ENCODE peak calls at places on chromosomes 5 and 9, in seven cellular contexts. C is H1, U is GM12892, S is GM12878, X is K562, E is HepG2, J is SK-N-SH. N is an unnamed sample.

GRCh38 chr9:69019808-69020207 is 5.9 kb upstream of the PRKACG start:
- DNase-seq in C (no peak), U (no peak), S (no peak), X (peak; percentile 59), E (no peak), J (no peak), N (no peak)

GRCh38 chr5:147504535-147504934 is 5.3 kb downstream of the DPYSL3 start:
- DNase-seq in C (no peak), U (no peak), S (no peak), X (no peak), E (no peak), J (no peak), N (no peak)

GRCh38 chr9:87834357-87834756 is 48.3 kb upstream of the SPATA31E1 start:
- DNase-seq in C (peak; percentile 86), U (no peak), S (no peak), X (peak; percentile 11), E (peak; percentile 9), J (no peak), N (no peak)

GRCh38 chr5:90866333-90866732 is 307.7 kb downstream of the ADGRV1 start:
- DNase-seq in C (no peak), U (no peak), S (no peak), X (peak; percentile 31), E (peak; percentile 40), J (peak; percentile 48), N (no peak)

GRCh38 chr5:22970956-22971618 is 117.9 kb upstream of the CDH12 start:
- DNase-seq in C (no peak), U (no peak), S (no peak), X (no peak), E (no peak), J (no peak), N (no peak)

GRCh38 chr9:32385885-32386283 is 1.4 kb downstream of the ACO1 start:
- DNase-seq in C (no peak), U (no peak), S (no peak), X (no peak), E (no peak), J (no peak), N (no peak)

GRCh38 chr9:107274953-107275422 is 8.1 kb upstream of the RAD23B start:
- DNase-seq in C (no peak), U (no peak), S (no peak), X (no peak), E (peak; percentile 57), J (no peak), N (no peak)

GRCh38 chr5:43044181-43044914 is 4.2 kb upstream of the ANXA2R start:
- DNase-seq in C (peak; percentile 63), U (no peak), S (no peak), X (no peak), E (no peak), J (no peak), N (no peak)

GRCh38 chr9:92440751-92441046 is 16.4 kb upstream of the OMD start:
- DNase-seq in C (no peak), U (no peak), S (peak; percentile 37), X (no peak), E (no peak), J (no peak), N (no peak)

GRCh38 chr5:124235576-124235975 is 510.9 kb downstream of the ZNF608 start:
- DNase-seq in C (no peak), U (no peak), S (no peak), X (no peak), E (no peak), J (peak; percentile 27), N (no peak)

GRCh38 chr9:78312125-78312524 is 15.2 kb downstream of the PSAT1 start:
- DNase-seq in C (no peak), U (no peak), S (no peak), X (no peak), E (no peak), J (no peak), N (no peak)

GRCh38 chr9:22514866-22515265 is 68.2 kb downstream of the DMRTA1 start:
- DNase-seq in C (no peak), U (no peak), S (no peak), X (no peak), E (no peak), J (no peak), N (no peak)

GRCh38 chr5:103207653-103208052 is 50.9 kb upstream of the MACIR start:
- DNase-seq in C (no peak), U (no peak), S (no peak), X (no peak), E (no peak), J (no peak), N (no peak)

GRCh38 chr9:104527109-104527508 is at the start of gene OR13C4:
- DNase-seq in C (no peak), U (no peak), S (no peak), X (no peak), E (no peak), J (no peak), N (no peak)

GRCh38 chr5:58932057-58932594 is 349.3 kb downstream of the RAB3C start:
- DNase-seq in C (no peak), U (no peak), S (no peak), X (no peak), E (no peak), J (no peak), N (no peak)

GRCh38 chr5:1537166-1538154 is 13.7 kb upstream of the LPCAT1 start:
- DNase-seq in C (peak; percentile 38), U (no peak), S (no peak), X (no peak), E (no peak), J (no peak), N (no peak)

DNA sequence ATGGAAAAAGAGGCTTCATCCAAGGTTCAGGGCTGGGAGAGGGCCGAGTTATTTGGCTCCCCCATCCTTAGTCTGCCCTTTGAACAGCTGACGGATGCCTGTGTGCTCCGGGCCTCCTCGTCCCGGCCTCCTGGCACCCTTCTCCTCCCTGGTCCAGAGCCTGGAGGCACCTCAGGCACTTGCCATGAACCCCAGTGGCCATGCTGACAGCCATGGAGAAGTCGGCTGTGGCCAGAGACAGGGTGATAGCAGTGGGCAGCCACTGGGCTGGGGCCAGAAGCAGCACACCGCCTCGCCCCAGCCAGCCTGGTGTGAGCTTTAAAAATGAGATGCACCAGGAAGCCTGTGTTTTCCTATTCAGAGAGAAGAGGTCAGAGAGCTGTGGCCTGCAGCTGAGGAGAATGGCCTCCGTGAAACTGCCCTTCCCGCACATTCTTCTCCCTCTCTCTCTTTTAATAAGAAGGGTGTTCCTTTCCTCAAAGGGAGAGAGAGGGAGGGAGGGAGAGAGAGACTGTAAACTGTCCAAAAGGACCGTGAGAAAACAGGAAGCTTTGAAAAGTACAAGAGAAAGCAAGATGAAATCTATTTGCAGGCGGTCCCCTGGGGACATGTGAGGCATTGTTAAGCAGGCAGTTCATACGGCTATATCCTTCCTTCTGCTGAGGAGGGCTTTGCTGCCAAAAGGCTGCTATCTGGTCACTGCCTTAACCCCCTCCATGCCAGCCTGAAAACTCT is 55.3 kb downstream of the ZNF366 start:
- DNase-seq in C (no peak), U (no peak), S (peak; percentile 75), X (no peak), E (no peak), J (peak; percentile 41), N (no peak)
- TF ChIP-seq TAF1 in C (no peak), U (peak; percentile 8), S (no peak), X (no peak), E (no peak), J (no peak), N (peak; percentile 19)

GRCh38 chr5:77367733-77368132 is 124.4 kb downstream of the WDR41 start:
- DNase-seq in C (no peak), U (no peak), S (no peak), X (no peak), E (no peak), J (no peak), N (no peak)
- TF ChIP-seq TAF1 in C (no peak), U (no peak), S (no peak), X (no peak), E (no peak), J (no peak), N (no peak)

GRCh38 chr5:112706446-112707016 is 31.2 kb upstream of the APC start:
- DNase-seq in C (no peak), U (no peak), S (no peak), X (no peak), E (no peak), J (no peak), N (no peak)
- TF ChIP-seq TAF1 in C (no peak), U (no peak), S (no peak), X (no peak), E (no peak), J (no peak), N (no peak)

GRCh38 chr5:111142932-111143331 is 50.8 kb downstream of the WDR36 start:
- DNase-seq in C (no peak), U (no peak), S (no peak), X (no peak), E (no peak), J (no peak), N (no peak)
- TF ChIP-seq TAF1 in C (no peak), U (no peak), S (no peak), X (no peak), E (no peak), J (no peak), N (no peak)

GRCh38 chr5:107564896-107565295 is 105.8 kb downstream of the EFNA5 start:
- DNase-seq in C (no peak), U (no peak), S (no peak), X (no peak), E (no peak), J (no peak), N (no peak)
- TF ChIP-seq TAF1 in C (no peak), U (no peak), S (no peak), X (no peak), E (no peak), J (no peak), N (no peak)

GRCh38 chr9:15135167-15135792 is 171.7 kb downstream of the TTC39B start:
- DNase-seq in C (peak; percentile 73), U (no peak), S (no peak), X (peak; percentile 43), E (peak; percentile 73), J (peak; percentile 82), N (peak; percentile 19)
- TF ChIP-seq TAF1 in C (no peak), U (no peak), S (no peak), X (no peak), E (no peak), J (no peak), N (no peak)

N was measured in GM12891.